ENCODE peak calls at places on chromosomes 4 and X, in six cellular contexts. One of them, this sample, is unnamed.

GRCh38 chr4:169033660-169034059 is 23.6 kb upstream of the CBR4 start:
- DNase-seq in lung: no peak
- DNase-seq in NT2/D1: no peak
- DNase-seq in left ventricle myocardium inferior: no peak
- DNase-seq in OCI-LY7: no peak
- DNase-seq in CD8-positive, alpha-beta memory T cell: no peak
- DNase-seq in this sample: no peak

GRCh38 chrX:57772637-57773036 is 92.6 kb upstream of the NLRP2B start:
- DNase-seq in lung: no peak
- DNase-seq in NT2/D1: no peak
- DNase-seq in left ventricle myocardium inferior: no peak
- DNase-seq in OCI-LY7: no peak
- DNase-seq in CD8-positive, alpha-beta memory T cell: no peak
- DNase-seq in this sample: no peak

GRCh38 chr4:135804785-135805184 is 1603.2 kb upstream of the PABPC4L start:
- DNase-seq in lung: no peak
- DNase-seq in NT2/D1: no peak
- DNase-seq in left ventricle myocardium inferior: no peak
- DNase-seq in OCI-LY7: no peak
- DNase-seq in CD8-positive, alpha-beta memory T cell: no peak
- DNase-seq in this sample: no peak

GRCh38 chr4:114613579-114613978 is 15.0 kb downstream of the UGT8 start:
- DNase-seq in lung: no peak
- DNase-seq in NT2/D1: no peak
- DNase-seq in left ventricle myocardium inferior: no peak
- DNase-seq in OCI-LY7: no peak
- DNase-seq in CD8-positive, alpha-beta memory T cell: no peak
- DNase-seq in this sample: no peak

GRCh38 chrX:154805696-154806091 is 409 bp upstream of the MPP1 start:
- DNase-seq in lung: no peak
- DNase-seq in NT2/D1: no peak
- DNase-seq in left ventricle myocardium inferior: no peak
- DNase-seq in OCI-LY7: no peak
- DNase-seq in CD8-positive, alpha-beta memory T cell: no peak
- DNase-seq in this sample: no peak

GRCh38 chrX:115337735-115338134 is 48.2 kb downstream of the LUZP4 start:
- DNase-seq in lung: no peak
- DNase-seq in NT2/D1: no peak
- DNase-seq in left ventricle myocardium inferior: no peak
- DNase-seq in OCI-LY7: no peak
- DNase-seq in CD8-positive, alpha-beta memory T cell: no peak
- DNase-seq in this sample: no peak

GRCh38 chrX:123859828-123860505 is at the start of gene XIAP:
- DNase-seq in lung: peak; percentile 84
- DNase-seq in NT2/D1: peak; percentile 46
- DNase-seq in left ventricle myocardium inferior: peak; percentile 82
- DNase-seq in OCI-LY7: peak; percentile 69
- DNase-seq in CD8-positive, alpha-beta memory T cell: peak; percentile 70
- DNase-seq in this sample: peak; percentile 96

GRCh38 chr4:7464259-7464655 is 29.5 kb upstream of the PSAPL1 start:
- DNase-seq in lung: no peak
- DNase-seq in NT2/D1: peak; percentile 27
- DNase-seq in left ventricle myocardium inferior: no peak
- DNase-seq in OCI-LY7: no peak
- DNase-seq in CD8-positive, alpha-beta memory T cell: no peak
- DNase-seq in this sample: no peak

GRCh38 chrX:36573720-36574119 is 434.4 kb upstream of the FAM47C start:
- DNase-seq in lung: no peak
- DNase-seq in NT2/D1: no peak
- DNase-seq in left ventricle myocardium inferior: no peak
- DNase-seq in OCI-LY7: no peak
- DNase-seq in CD8-positive, alpha-beta memory T cell: no peak
- DNase-seq in this sample: no peak

GRCh38 chrX:115650449-115650848 is 89.5 kb downstream of the PLS3 start:
- DNase-seq in lung: no peak
- DNase-seq in NT2/D1: peak; percentile 11
- DNase-seq in left ventricle myocardium inferior: no peak
- DNase-seq in OCI-LY7: no peak
- DNase-seq in CD8-positive, alpha-beta memory T cell: no peak
- DNase-seq in this sample: no peak

GRCh38 chr4:116357758-116358157 is 727.6 kb downstream of the TRAM1L1 start:
- DNase-seq in lung: no peak
- DNase-seq in NT2/D1: no peak
- DNase-seq in left ventricle myocardium inferior: no peak
- DNase-seq in OCI-LY7: peak; percentile 52
- DNase-seq in CD8-positive, alpha-beta memory T cell: no peak
- DNase-seq in this sample: no peak

GRCh38 chr4:87937523-87937922 is 38.0 kb upstream of the SPP1 start:
- DNase-seq in lung: no peak
- DNase-seq in NT2/D1: no peak
- DNase-seq in left ventricle myocardium inferior: no peak
- DNase-seq in OCI-LY7: no peak
- DNase-seq in CD8-positive, alpha-beta memory T cell: no peak
- DNase-seq in this sample: no peak

GRCh38 chr4:168095776-168096443 is 3.6 kb downstream of the ANXA10 start:
- DNase-seq in lung: no peak
- DNase-seq in NT2/D1: no peak
- DNase-seq in left ventricle myocardium inferior: no peak
- DNase-seq in OCI-LY7: no peak
- DNase-seq in CD8-positive, alpha-beta memory T cell: no peak
- DNase-seq in this sample: no peak

GRCh38 chrX:44507292-44507691 is 35.4 kb downstream of the FUNDC1 start:
- DNase-seq in lung: no peak
- DNase-seq in NT2/D1: no peak
- DNase-seq in left ventricle myocardium inferior: no peak
- DNase-seq in OCI-LY7: no peak
- DNase-seq in CD8-positive, alpha-beta memory T cell: no peak
- DNase-seq in this sample: no peak

GRCh38 chr4:147843162-147843561 is 111.3 kb downstream of the ARHGAP10 start:
- DNase-seq in lung: no peak
- DNase-seq in NT2/D1: no peak
- DNase-seq in left ventricle myocardium inferior: no peak
- DNase-seq in OCI-LY7: peak; percentile 19
- DNase-seq in CD8-positive, alpha-beta memory T cell: peak; percentile 0
- DNase-seq in this sample: peak; percentile 45

GRCh38 chr4:64158648-64159326 is 250.5 kb downstream of the TECRL start:
- DNase-seq in lung: peak; percentile 56
- DNase-seq in NT2/D1: peak; percentile 30
- DNase-seq in left ventricle myocardium inferior: no peak
- DNase-seq in OCI-LY7: peak; percentile 66
- DNase-seq in CD8-positive, alpha-beta memory T cell: peak; percentile 1
- DNase-seq in this sample: no peak

GRCh38 chrX:148443216-148443615 is 57.2 kb upstream of the AFF2 start:
- DNase-seq in lung: no peak
- DNase-seq in NT2/D1: no peak
- DNase-seq in left ventricle myocardium inferior: no peak
- DNase-seq in OCI-LY7: no peak
- DNase-seq in CD8-positive, alpha-beta memory T cell: no peak
- DNase-seq in this sample: no peak

GRCh38 chrX:130716822-130717405 is 186.1 kb downstream of the ENOX2 start:
- DNase-seq in lung: no peak
- DNase-seq in NT2/D1: no peak
- DNase-seq in left ventricle myocardium inferior: no peak
- DNase-seq in OCI-LY7: no peak
- DNase-seq in CD8-positive, alpha-beta memory T cell: no peak
- DNase-seq in this sample: no peak

GRCh38 chr4:8762951-8763735 is 108.5 kb downstream of the HMX1 start:
- DNase-seq in lung: no peak
- DNase-seq in NT2/D1: no peak
- DNase-seq in left ventricle myocardium inferior: no peak
- DNase-seq in OCI-LY7: no peak
- DNase-seq in CD8-positive, alpha-beta memory T cell: no peak
- DNase-seq in this sample: no peak

GRCh38 chr4:48694824-48695223 is 85.3 kb downstream of the FRYL start:
- DNase-seq in lung: no peak
- DNase-seq in NT2/D1: no peak
- DNase-seq in left ventricle myocardium inferior: no peak
- DNase-seq in OCI-LY7: no peak
- DNase-seq in CD8-positive, alpha-beta memory T cell: no peak
- DNase-seq in this sample: no peak

GRCh38 chr4:48693856-48694574 is 86.1 kb downstream of the FRYL start:
- DNase-seq in lung: no peak
- DNase-seq in NT2/D1: no peak
- DNase-seq in left ventricle myocardium inferior: no peak
- DNase-seq in OCI-LY7: no peak
- DNase-seq in CD8-positive, alpha-beta memory T cell: no peak
- DNase-seq in this sample: peak; percentile 23

GRCh38 chr4:48692897-48693296 is 87.2 kb downstream of the FRYL start:
- DNase-seq in lung: no peak
- DNase-seq in NT2/D1: no peak
- DNase-seq in left ventricle myocardium inferior: no peak
- DNase-seq in OCI-LY7: no peak
- DNase-seq in CD8-positive, alpha-beta memory T cell: no peak
- DNase-seq in this sample: no peak

GRCh38 chr4:48699470-48699869 is 80.6 kb downstream of the FRYL start:
- DNase-seq in lung: no peak
- DNase-seq in NT2/D1: no peak
- DNase-seq in left ventricle myocardium inferior: no peak
- DNase-seq in OCI-LY7: no peak
- DNase-seq in CD8-positive, alpha-beta memory T cell: no peak
- DNase-seq in this sample: no peak

GRCh38 chr4:48698029-48698901 is 81.8 kb downstream of the FRYL start:
- DNase-seq in lung: peak; percentile 69
- DNase-seq in NT2/D1: no peak
- DNase-seq in left ventricle myocardium inferior: peak; percentile 26
- DNase-seq in OCI-LY7: no peak
- DNase-seq in CD8-positive, alpha-beta memory T cell: no peak
- DNase-seq in this sample: no peak
- H3K4me3 ChIP-seq in lung: no peak overlapping the region
- H3K4me3 ChIP-seq in NT2/D1: no peak overlapping the region
- H3K4me3 ChIP-seq in left ventricle myocardium inferior: no peak overlapping the region
- H3K4me3 ChIP-seq in OCI-LY7: no peak overlapping the region
- H3K4me3 ChIP-seq in CD8-positive, alpha-beta memory T cell: no peak overlapping the region
- H3K4me3 ChIP-seq in this sample: no peak overlapping the region

GRCh38 chr4:26420903-26421302 is 69.4 kb downstream of the CCKAR start:
- DNase-seq in lung: no peak
- DNase-seq in NT2/D1: no peak
- DNase-seq in left ventricle myocardium inferior: no peak
- DNase-seq in OCI-LY7: no peak
- DNase-seq in CD8-positive, alpha-beta memory T cell: no peak
- DNase-seq in this sample: peak; percentile 7

GRCh38 chr4:26420438-26420837 is 69.8 kb downstream of the CCKAR start:
- DNase-seq in lung: no peak
- DNase-seq in NT2/D1: no peak
- DNase-seq in left ventricle myocardium inferior: no peak
- DNase-seq in OCI-LY7: no peak
- DNase-seq in CD8-positive, alpha-beta memory T cell: no peak
- DNase-seq in this sample: no peak

GRCh38 chr4:26418850-26419249 is 71.4 kb downstream of the CCKAR start:
- DNase-seq in lung: no peak
- DNase-seq in NT2/D1: no peak
- DNase-seq in left ventricle myocardium inferior: no peak
- DNase-seq in OCI-LY7: no peak
- DNase-seq in CD8-positive, alpha-beta memory T cell: no peak
- DNase-seq in this sample: no peak

GRCh38 chr4:26413595-26413994 is 76.7 kb downstream of the CCKAR start:
- DNase-seq in lung: no peak
- DNase-seq in NT2/D1: no peak
- DNase-seq in left ventricle myocardium inferior: no peak
- DNase-seq in OCI-LY7: no peak
- DNase-seq in CD8-positive, alpha-beta memory T cell: no peak
- DNase-seq in this sample: no peak

DNA sequence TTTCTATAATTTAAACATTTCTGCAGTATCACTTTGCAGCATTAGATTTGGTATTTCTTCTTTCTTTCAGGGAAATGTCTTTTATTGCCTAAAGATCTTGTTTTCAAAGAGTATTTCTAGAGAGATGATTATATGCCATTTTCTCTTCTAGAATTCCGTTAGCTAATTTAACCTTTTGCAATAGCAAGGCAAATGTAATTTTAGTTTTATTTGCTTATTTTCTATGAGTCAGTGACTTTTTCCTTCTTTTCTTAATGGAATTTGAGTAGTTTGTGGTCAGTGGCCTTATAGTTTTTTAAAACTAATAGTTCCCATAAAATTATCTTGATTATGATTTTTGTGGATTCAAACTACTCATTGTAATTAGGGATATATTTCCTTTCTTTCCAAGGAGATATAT is 72.2 kb downstream of the CCKAR start:
- DNase-seq in lung: no peak
- DNase-seq in NT2/D1: no peak
- DNase-seq in left ventricle myocardium inferior: no peak
- DNase-seq in OCI-LY7: no peak
- DNase-seq in CD8-positive, alpha-beta memory T cell: no peak
- DNase-seq in this sample: no peak
- H3K36me3 ChIP-seq in lung: peaks cover 7% of the 10 kb centered on the region
- H3K36me3 ChIP-seq in NT2/D1: peaks cover 46% of the 10 kb centered on the region
- H3K36me3 ChIP-seq in left ventricle myocardium inferior: peaks cover 30% of the 10 kb centered on the region
- H3K36me3 ChIP-seq in OCI-LY7: peaks cover 58% of the 10 kb centered on the region
- H3K36me3 ChIP-seq in CD8-positive, alpha-beta memory T cell: peaks cover 10% of the 10 kb centered on the region
- H3K36me3 ChIP-seq in this sample: peaks cover 5% of the 10 kb centered on the region

GRCh38 chr4:99949034-99949998 is 759 bp downstream of the H2AZ1 start:
- DNase-seq in lung: peak; percentile 94
- DNase-seq in NT2/D1: peak; percentile 72
- DNase-seq in left ventricle myocardium inferior: peak; percentile 82
- DNase-seq in OCI-LY7: peak; percentile 95
- DNase-seq in CD8-positive, alpha-beta memory T cell: peak; percentile 88
- DNase-seq in this sample: peak; percentile 75

GRCh38 chr4:99945718-99946345 is 586 bp downstream of the DNAJB14 start:
- DNase-seq in lung: no peak
- DNase-seq in NT2/D1: no peak
- DNase-seq in left ventricle myocardium inferior: no peak
- DNase-seq in OCI-LY7: peak; percentile 42
- DNase-seq in CD8-positive, alpha-beta memory T cell: no peak
- DNase-seq in this sample: peak; percentile 79

GRCh38 chr4:99947608-99948007 is 1.2 kb upstream of the DNAJB14 start:
- DNase-seq in lung: no peak
- DNase-seq in NT2/D1: no peak
- DNase-seq in left ventricle myocardium inferior: no peak
- DNase-seq in OCI-LY7: no peak
- DNase-seq in CD8-positive, alpha-beta memory T cell: no peak
- DNase-seq in this sample: no peak

GRCh38 chr4:99946346-99947189 is at the start of gene DNAJB14:
- DNase-seq in lung: peak; percentile 79
- DNase-seq in NT2/D1: peak; percentile 40
- DNase-seq in left ventricle myocardium inferior: peak; percentile 84
- DNase-seq in OCI-LY7: peak; percentile 83
- DNase-seq in CD8-positive, alpha-beta memory T cell: peak; percentile 84
- DNase-seq in this sample: peak; percentile 89

GRCh38 chr4:99947190-99947578 is 766 bp upstream of the DNAJB14 start:
- DNase-seq in lung: no peak
- DNase-seq in NT2/D1: no peak
- DNase-seq in left ventricle myocardium inferior: no peak
- DNase-seq in OCI-LY7: no peak
- DNase-seq in CD8-positive, alpha-beta memory T cell: no peak
- DNase-seq in this sample: no peak
- H3K4me3 ChIP-seq in lung: no peak overlapping the region
- H3K4me3 ChIP-seq in NT2/D1: peak overlapping the region; percentile 76
- H3K4me3 ChIP-seq in left ventricle myocardium inferior: peak overlapping the region; percentile 95
- H3K4me3 ChIP-seq in OCI-LY7: peak overlapping the region; percentile 98
- H3K4me3 ChIP-seq in CD8-positive, alpha-beta memory T cell: peak overlapping the region; percentile 68
- H3K4me3 ChIP-seq in this sample: peak overlapping the region; percentile 87

DNA sequence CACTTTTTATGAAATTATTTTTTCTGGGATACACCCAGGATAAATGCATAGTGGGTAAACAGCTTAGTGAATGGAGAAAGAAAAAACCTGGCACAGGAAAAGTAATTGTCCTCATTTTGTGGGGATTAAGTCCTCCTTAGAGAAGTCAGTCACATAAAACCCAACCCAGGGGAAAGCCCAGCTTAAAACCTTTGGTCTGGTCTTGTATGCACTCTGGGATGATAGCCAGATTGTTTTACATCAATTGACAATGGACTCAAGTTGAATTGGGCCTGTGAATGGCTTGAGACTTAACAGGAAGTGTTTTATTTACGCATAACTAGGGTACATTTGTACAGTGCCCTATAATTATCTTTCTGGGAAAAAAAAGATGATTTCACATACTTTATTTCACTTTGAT is 561.3 kb upstream of the GRIA3 start:
- DNase-seq in lung: no peak
- DNase-seq in NT2/D1: no peak
- DNase-seq in left ventricle myocardium inferior: no peak
- DNase-seq in OCI-LY7: no peak
- DNase-seq in CD8-positive, alpha-beta memory T cell: no peak
- DNase-seq in this sample: no peak
- H3K36me3 ChIP-seq in lung: no peaks in the 10 kb centered on the region
- H3K36me3 ChIP-seq in NT2/D1: no peaks in the 10 kb centered on the region
- H3K36me3 ChIP-seq in left ventricle myocardium inferior: no peaks in the 10 kb centered on the region
- H3K36me3 ChIP-seq in OCI-LY7: no peaks in the 10 kb centered on the region
- H3K36me3 ChIP-seq in CD8-positive, alpha-beta memory T cell: no peaks in the 10 kb centered on the region
- H3K36me3 ChIP-seq in this sample: no peaks in the 10 kb centered on the region

This sample was measured in H7.